ENCODE peak calls at places on chromosomes 16 and 17, in four cellular contexts. One of them, this sample, is unnamed.

GRCh38 chr16:30183961-30184429 is 593 bp downstream of the CORO1A start:
- DNase-seq in mesendoderm: no peak
- DNase-seq in neuronal stem cell: no peak
- DNase-seq in IMR-90: no peak
- DNase-seq in this sample: no peak

GRCh38 chr17:65723356-65723928 is 162.0 kb upstream of the AXIN2 start:
- DNase-seq in mesendoderm: no peak
- DNase-seq in neuronal stem cell: no peak
- DNase-seq in IMR-90: peak; percentile 28
- DNase-seq in this sample: no peak

GRCh38 chr17:41098476-41098875 is 534 bp upstream of the KRTAP4-8 start:
- DNase-seq in mesendoderm: no peak
- DNase-seq in neuronal stem cell: no peak
- DNase-seq in IMR-90: peak; percentile 68
- DNase-seq in this sample: peak; percentile 21

GRCh38 chr16:3754304-3754703 is 37.0 kb upstream of the TRAP1 start:
- DNase-seq in mesendoderm: no peak
- DNase-seq in neuronal stem cell: no peak
- DNase-seq in IMR-90: peak; percentile 62
- DNase-seq in this sample: peak; percentile 55

GRCh38 chr17:27573971-27574525 is 56.9 kb upstream of the LGALS9 start:
- DNase-seq in mesendoderm: peak; percentile 95
- DNase-seq in neuronal stem cell: no peak
- DNase-seq in IMR-90: peak; percentile 69
- DNase-seq in this sample: peak; percentile 37

GRCh38 chr17:59435238-59435637 is 103.8 kb downstream of the YPEL2 start:
- DNase-seq in mesendoderm: no peak
- DNase-seq in neuronal stem cell: no peak
- DNase-seq in IMR-90: peak; percentile 70
- DNase-seq in this sample: peak; percentile 88

GRCh38 chr17:30212750-30213149 is 22.7 kb downstream of the SLC6A4 start:
- DNase-seq in mesendoderm: no peak
- DNase-seq in neuronal stem cell: no peak
- DNase-seq in IMR-90: no peak
- DNase-seq in this sample: peak; percentile 71

GRCh38 chr17:31509095-31509804 is 117.8 kb downstream of the RAB11FIP4 start:
- DNase-seq in mesendoderm: no peak
- DNase-seq in neuronal stem cell: no peak
- DNase-seq in IMR-90: no peak
- DNase-seq in this sample: peak; percentile 68

GRCh38 chr17:65055708-65056638 is 567 bp downstream of the GNA13 start:
- DNase-seq in mesendoderm: peak; percentile 59
- DNase-seq in neuronal stem cell: no peak
- DNase-seq in IMR-90: peak; percentile 22
- DNase-seq in this sample: peak; percentile 76

GRCh38 chr17:67027031-67027628 is 17.2 kb upstream of the CACNG1 start:
- DNase-seq in mesendoderm: no peak
- DNase-seq in neuronal stem cell: no peak
- DNase-seq in IMR-90: peak; percentile 17
- DNase-seq in this sample: no peak

GRCh38 chr16:29745126-29745852 is 501 bp downstream of the C16orf54 start:
- DNase-seq in mesendoderm: no peak
- DNase-seq in neuronal stem cell: no peak
- DNase-seq in IMR-90: no peak
- DNase-seq in this sample: no peak

GRCh38 chr17:28133562-28133970 is 91.1 kb downstream of the NLK start:
- DNase-seq in mesendoderm: no peak
- DNase-seq in neuronal stem cell: no peak
- DNase-seq in IMR-90: peak; percentile 89
- DNase-seq in this sample: no peak

GRCh38 chr17:57305918-57306317 is 49.6 kb downstream of the MSI2 start:
- DNase-seq in mesendoderm: no peak
- DNase-seq in neuronal stem cell: no peak
- DNase-seq in IMR-90: no peak
- DNase-seq in this sample: peak; percentile 24

GRCh38 chr17:18039535-18040286 is 503 bp downstream of the GID4 start:
- DNase-seq in mesendoderm: peak; percentile 66
- DNase-seq in neuronal stem cell: peak; percentile 18
- DNase-seq in IMR-90: no peak
- DNase-seq in this sample: peak; percentile 15

GRCh38 chr16:75053791-75054555 is 55.1 kb downstream of the ZNRF1 start:
- DNase-seq in mesendoderm: no peak
- DNase-seq in neuronal stem cell: no peak
- DNase-seq in IMR-90: no peak
- DNase-seq in this sample: no peak

GRCh38 chr17:73455767-73456166 is 144.0 kb upstream of the CDC42EP4 start:
- DNase-seq in mesendoderm: no peak
- DNase-seq in neuronal stem cell: no peak
- DNase-seq in IMR-90: no peak
- DNase-seq in this sample: no peak

GRCh38 chr17:63961355-63962207 is 11.1 kb downstream of the SCN4A start:
- DNase-seq in mesendoderm: peak; percentile 98
- DNase-seq in neuronal stem cell: peak; percentile 97
- DNase-seq in IMR-90: peak; percentile 53
- DNase-seq in this sample: peak; percentile 44

GRCh38 chr16:49499018-49499785 is 125.6 kb downstream of the C16orf78 start:
- DNase-seq in mesendoderm: peak; percentile 82
- DNase-seq in neuronal stem cell: no peak
- DNase-seq in IMR-90: no peak
- DNase-seq in this sample: no peak

GRCh38 chr17:3989156-3989886 is 25.1 kb upstream of the ATP2A3 start:
- DNase-seq in mesendoderm: no peak
- DNase-seq in neuronal stem cell: no peak
- DNase-seq in IMR-90: no peak
- DNase-seq in this sample: no peak

GRCh38 chr17:77958716-77959215 is 263 bp downstream of the TNRC6C start:
- DNase-seq in mesendoderm: no peak
- DNase-seq in neuronal stem cell: no peak
- DNase-seq in IMR-90: no peak
- DNase-seq in this sample: no peak

GRCh38 chr16:28616636-28617035 is 6.8 kb upstream of the SULT1A1 start:
- DNase-seq in mesendoderm: no peak
- DNase-seq in neuronal stem cell: no peak
- DNase-seq in IMR-90: no peak
- DNase-seq in this sample: no peak
- H2BK120ac ChIP-seq in mesendoderm: no peak overlapping the region
- H2BK120ac ChIP-seq in neuronal stem cell: no peak overlapping the region
- H2BK120ac ChIP-seq in IMR-90: no peak overlapping the region
- H2BK120ac ChIP-seq in this sample: no peak overlapping the region

GRCh38 chr17:43753488-43754129 is 5.0 kb downstream of the SOST start:
- DNase-seq in mesendoderm: no peak
- DNase-seq in neuronal stem cell: no peak
- DNase-seq in IMR-90: peak; percentile 20
- DNase-seq in this sample: no peak
- H2BK120ac ChIP-seq in mesendoderm: no peak overlapping the region
- H2BK120ac ChIP-seq in neuronal stem cell: no peak overlapping the region
- H2BK120ac ChIP-seq in IMR-90: no peak overlapping the region
- H2BK120ac ChIP-seq in this sample: no peak overlapping the region

DNA sequence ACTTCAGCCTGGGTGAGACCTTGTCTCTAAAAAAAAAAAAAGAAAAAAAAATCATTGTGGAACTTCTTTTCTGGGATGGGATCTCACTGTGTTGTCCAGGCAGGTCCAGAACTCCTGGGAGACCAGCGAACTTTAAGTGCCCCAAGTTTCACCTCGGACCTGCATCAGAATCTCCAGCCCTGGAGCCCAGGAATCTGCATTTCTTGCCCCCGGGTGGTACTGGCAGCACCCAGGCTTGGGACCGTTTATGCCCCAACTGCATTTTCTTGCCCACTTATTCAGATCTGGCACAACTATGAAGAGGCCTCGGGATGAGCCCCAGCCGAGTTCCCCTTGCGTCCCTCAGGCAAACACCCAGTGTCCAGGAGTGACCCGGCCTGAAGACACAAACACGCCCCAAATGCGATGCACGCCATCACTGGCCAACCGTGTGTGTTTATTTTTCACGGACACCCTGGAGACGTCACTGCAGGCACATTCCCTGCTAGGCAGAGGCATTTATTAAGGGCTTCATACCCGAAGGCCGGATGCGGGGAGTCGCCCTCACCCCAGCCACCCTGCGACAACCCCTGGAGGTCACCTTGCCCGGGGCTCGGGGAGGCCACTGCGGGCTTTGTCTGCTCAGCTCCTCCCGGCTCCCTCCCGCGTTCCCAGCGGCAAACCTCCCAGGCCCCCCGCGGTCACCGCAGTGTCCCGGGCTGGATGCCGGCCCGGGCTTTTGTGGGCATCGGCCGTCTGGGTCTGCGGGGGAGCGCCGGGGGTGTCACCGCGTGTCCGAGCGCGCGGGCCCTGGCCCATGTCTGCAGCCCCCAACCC is 684 bp upstream of the SPIRE2 start:
- DNase-seq in mesendoderm: peak; percentile 50
- DNase-seq in neuronal stem cell: peak; percentile 58
- DNase-seq in IMR-90: peak; percentile 62
- DNase-seq in this sample: peak; percentile 97
- H2BK120ac ChIP-seq in mesendoderm: no peak overlapping the region
- H2BK120ac ChIP-seq in neuronal stem cell: no peak overlapping the region
- H2BK120ac ChIP-seq in IMR-90: no peak overlapping the region
- H2BK120ac ChIP-seq in this sample: peak overlapping the region; percentile 26

GRCh38 chr17:48537316-48537715 is 6.5 kb upstream of the HOXB1 start:
- DNase-seq in mesendoderm: no peak
- DNase-seq in neuronal stem cell: no peak
- DNase-seq in IMR-90: no peak
- DNase-seq in this sample: no peak
- H2BK120ac ChIP-seq in mesendoderm: no peak overlapping the region
- H2BK120ac ChIP-seq in neuronal stem cell: no peak overlapping the region
- H2BK120ac ChIP-seq in IMR-90: peak overlapping the region; percentile 68
- H2BK120ac ChIP-seq in this sample: peak overlapping the region; percentile 56

DNA sequence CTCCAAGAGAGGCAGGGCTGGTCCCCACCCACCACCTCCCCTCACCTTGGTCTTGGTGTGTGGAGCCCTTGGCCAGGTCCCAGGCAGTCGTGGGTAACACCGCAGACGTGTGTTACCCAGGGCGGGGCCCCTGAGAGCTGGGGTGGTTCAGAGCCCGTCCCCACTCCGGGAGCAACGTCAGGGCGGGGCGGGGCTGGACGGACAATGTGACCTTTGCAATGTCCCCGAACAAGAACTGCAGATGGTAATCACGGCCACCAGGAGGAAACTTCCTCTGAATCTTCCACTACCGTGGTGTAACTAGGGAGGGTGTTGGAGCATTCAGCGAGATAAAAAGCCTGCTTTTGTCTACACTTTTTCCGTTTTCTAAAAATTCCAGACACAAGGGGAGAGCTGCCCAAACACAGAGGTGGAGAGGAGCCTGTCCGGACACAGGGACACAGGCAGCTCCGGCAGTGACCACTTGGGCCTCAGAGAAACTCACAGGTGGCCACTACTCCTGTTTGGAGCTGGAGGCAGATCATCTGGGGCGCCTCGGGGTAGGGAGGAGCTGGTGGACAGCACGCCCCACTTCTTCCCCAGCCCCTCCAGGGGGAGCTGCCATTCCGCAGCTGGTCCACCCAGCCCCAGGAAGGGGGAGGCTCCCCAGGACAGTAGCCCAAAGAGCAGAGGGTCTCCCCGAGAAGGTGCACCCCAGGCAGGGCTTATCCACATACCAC is 14.2 kb upstream of the SLC38A10 start:
- DNase-seq in mesendoderm: peak; percentile 90
- DNase-seq in neuronal stem cell: peak; percentile 54
- DNase-seq in IMR-90: peak; percentile 51
- DNase-seq in this sample: peak; percentile 92
- H2BK120ac ChIP-seq in mesendoderm: no peak overlapping the region
- H2BK120ac ChIP-seq in neuronal stem cell: peak overlapping the region; percentile 4
- H2BK120ac ChIP-seq in IMR-90: peak overlapping the region; percentile 18
- H2BK120ac ChIP-seq in this sample: peak overlapping the region; percentile 84

GRCh38 chr16:67029249-67030096 is 524 bp downstream of the CBFB start:
- DNase-seq in mesendoderm: peak; percentile 37
- DNase-seq in neuronal stem cell: peak; percentile 43
- DNase-seq in IMR-90: peak; percentile 52
- DNase-seq in this sample: peak; percentile 49
- H2BK120ac ChIP-seq in mesendoderm: no peak overlapping the region
- H2BK120ac ChIP-seq in neuronal stem cell: peak overlapping the region; percentile 96
- H2BK120ac ChIP-seq in IMR-90: no peak overlapping the region
- H2BK120ac ChIP-seq in this sample: peak overlapping the region; percentile 74

DNA sequence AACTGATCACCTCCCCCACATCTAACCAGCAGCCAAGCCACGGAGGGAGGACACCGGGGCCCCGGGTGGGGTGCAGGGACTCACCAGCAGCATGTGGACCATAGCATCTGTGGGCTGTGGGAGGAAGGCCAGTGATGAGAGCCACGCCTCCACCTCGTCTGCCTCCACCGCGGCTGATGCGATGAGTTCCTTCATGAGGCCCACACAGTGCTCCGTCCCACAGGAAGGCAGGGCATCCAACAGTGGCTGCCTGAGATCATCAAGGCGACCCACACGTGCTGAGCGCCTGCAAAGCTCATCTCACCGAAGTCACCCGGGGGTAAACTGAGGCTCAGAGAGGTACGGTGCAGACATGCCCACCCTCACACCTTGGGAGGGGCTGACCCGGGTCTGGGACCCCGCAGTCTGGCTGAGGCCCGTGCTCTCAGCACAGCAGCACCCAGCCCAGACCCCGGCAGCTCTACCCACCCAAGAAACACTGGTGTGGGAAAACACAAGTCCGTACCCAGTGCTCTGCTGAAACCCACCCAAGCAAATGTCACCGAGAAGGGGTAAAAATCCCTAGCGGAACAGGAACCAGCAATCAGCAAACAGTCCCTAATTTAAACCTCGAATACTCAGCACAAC is 85.9 kb downstream of the LITAF start:
- DNase-seq in mesendoderm: no peak
- DNase-seq in neuronal stem cell: no peak
- DNase-seq in IMR-90: no peak
- DNase-seq in this sample: no peak
- H2BK120ac ChIP-seq in mesendoderm: no peak overlapping the region
- H2BK120ac ChIP-seq in neuronal stem cell: no peak overlapping the region
- H2BK120ac ChIP-seq in IMR-90: no peak overlapping the region
- H2BK120ac ChIP-seq in this sample: no peak overlapping the region

GRCh38 chr16:87317766-87318121 is 552 bp upstream of the C16orf95 start:
- DNase-seq in mesendoderm: peak; percentile 61
- DNase-seq in neuronal stem cell: no peak
- DNase-seq in IMR-90: peak; percentile 50
- DNase-seq in this sample: peak; percentile 37
- H2BK120ac ChIP-seq in mesendoderm: no peak overlapping the region
- H2BK120ac ChIP-seq in neuronal stem cell: no peak overlapping the region
- H2BK120ac ChIP-seq in IMR-90: peak overlapping the region; percentile 31
- H2BK120ac ChIP-seq in this sample: peak overlapping the region; percentile 77

This sample was measured in trophoblast cell.